ENCODE peak calls at places on chromosomes 7 and 10, in eight cellular contexts. K is left ventricle myocardium inferior, D is brain microvascular endothelial cell, Q is pancreas, X is AG04450, I is tibial nerve, E is Caco-2, C is GM23338. A is an unnamed sample.

GRCh38 chr7:44384586-44385383 is 59.4 kb upstream of the CAMK2B start:
- DNase-seq in E (no peak), C (no peak), D (no peak), I (no peak), K (no peak), X (no peak), Q (no peak), A (no peak)

GRCh38 chr10:61283066-61283465 is 170.1 kb downstream of the TMEM26 start:
- DNase-seq in X (no peak), D (no peak), K (no peak), C (no peak), I (no peak), E (no peak), Q (no peak), A (no peak)

GRCh38 chr7:54788664-54789063 is 29.7 kb upstream of the SEC61G start:
- DNase-seq in Q (no peak), D (peak), E (peak), C (peak), X (peak), I (no peak), K (no peak), A (peak)

GRCh38 chr10:100886946-100887345 is 25.8 kb upstream of the SLF2 start:
- DNase-seq in X (no peak), K (peak), C (no peak), D (no peak), I (peak), Q (no peak), E (no peak), A (no peak)

GRCh38 chr10:27779462-27779861 is 33.8 kb upstream of the MKX start:
- DNase-seq in C (no peak), X (no peak), K (no peak), D (no peak), I (no peak), Q (no peak), E (no peak), A (no peak)

GRCh38 chr10:3748484-3748883 is 36.5 kb downstream of the KLF6 start:
- DNase-seq in Q (no peak), C (no peak), K (no peak), D (no peak), E (no peak), X (no peak), I (no peak), A (no peak)

GRCh38 chr10:24438800-24439199 is 229.9 kb downstream of the KIAA1217 start:
- DNase-seq in D (no peak), X (no peak), K (no peak), Q (no peak), C (no peak), I (no peak), E (no peak), A (no peak)

GRCh38 chr7:102916426-102916825 is 3.6 kb downstream of the LRRC17 start:
- DNase-seq in D (peak), E (no peak), X (peak), C (no peak), Q (no peak), I (no peak), K (no peak), A (no peak)

GRCh38 chr10:3268025-3268424 is 95.4 kb upstream of the PITRM1 start:
- DNase-seq in Q (no peak), D (no peak), E (no peak), I (no peak), C (no peak), X (no peak), K (no peak), A (no peak)

GRCh38 chr10:132232553-132232949 is 45.8 kb downstream of the DPYSL4 start:
- DNase-seq in D (no peak), X (no peak), C (no peak), I (no peak), K (peak), E (no peak), Q (no peak), A (no peak)

GRCh38 chr10:116521424-116522305 is 24.1 kb upstream of the PNLIP start:
- DNase-seq in Q (peak), I (no peak), K (no peak), D (peak), C (peak), X (peak), E (no peak), A (peak)

GRCh38 chr7:106774768-106775551 is 90.1 kb upstream of the PIK3CG start:
- DNase-seq in X (no peak), K (no peak), C (peak), D (peak), E (peak), Q (no peak), I (no peak), A (no peak)

GRCh38 chr7:3267928-3268690 is 32.9 kb upstream of the SDK1 start:
- DNase-seq in X (peak), I (no peak), Q (no peak), K (no peak), D (peak), C (no peak), E (no peak), A (no peak)

GRCh38 chr7:126026421-126027088 is 1096.9 kb upstream of the POT1 start:
- DNase-seq in E (no peak), Q (no peak), I (no peak), X (no peak), C (peak), D (no peak), K (no peak), A (no peak)

GRCh38 chr7:48611993-48612392 is 312.4 kb upstream of the CDC14C start:
- DNase-seq in X (no peak), K (no peak), Q (no peak), C (no peak), D (peak), E (no peak), I (no peak), A (no peak)

GRCh38 chr10:74748632-74749031 is 77.8 kb upstream of the KAT6B start:
- DNase-seq in C (no peak), E (no peak), X (no peak), K (no peak), Q (no peak), I (no peak), D (no peak), A (no peak)

GRCh38 chr7:64504581-64505120 is 58.2 kb downstream of the ZNF680 start:
- DNase-seq in I (no peak), E (no peak), X (no peak), C (no peak), K (no peak), Q (no peak), D (no peak), A (no peak)

GRCh38 chr10:107809889-107810288 is 645.4 kb upstream of the SORCS1 start:
- DNase-seq in D (no peak), X (no peak), C (no peak), Q (no peak), K (no peak), I (no peak), E (no peak), A (no peak)

GRCh38 chr7:131633342-131633843 is 77.0 kb upstream of the PODXL start:
- DNase-seq in E (no peak), Q (no peak), C (no peak), K (no peak), X (no peak), I (no peak), D (peak), A (no peak)

GRCh38 chr7:46301677-46302076 is 380.6 kb upstream of the IGFBP3 start:
- DNase-seq in D (peak), K (no peak), X (no peak), C (no peak), I (no peak), Q (no peak), E (no peak), A (no peak)

GRCh38 chr10:116815641-116816415 is 33.5 kb upstream of the ENO4 start:
- DNase-seq in I (no peak), D (peak), Q (no peak), E (no peak), K (no peak), X (no peak), C (no peak), A (no peak)

GRCh38 chr7:45387837-45388236 is 186.3 kb upstream of the ADCY1 start:
- DNase-seq in I (no peak), C (no peak), K (no peak), Q (no peak), X (no peak), E (no peak), D (no peak), A (no peak)

GRCh38 chr7:16989883-16990413 is 108.2 kb upstream of the AGR3 start:
- DNase-seq in E (peak), C (no peak), I (peak), D (peak), K (peak), X (peak), Q (peak), A (peak)

GRCh38 chr7:140672382-140673062 is at the start of gene ADCK2:
- DNase-seq in D (no peak), I (no peak), K (peak), C (peak), Q (peak), X (no peak), E (peak), A (no peak)

GRCh38 chr7:33674804-33675411 is 230.4 kb upstream of the BMPER start:
- DNase-seq in K (no peak), Q (no peak), E (no peak), X (no peak), D (no peak), C (peak), I (no peak), A (no peak)

GRCh38 chr10:34624323-34625153 is 190.6 kb downstream of the PARD3 start:
- DNase-seq in K (no peak), E (no peak), I (no peak), X (no peak), D (no peak), Q (no peak), C (no peak), A (no peak)

GRCh38 chr7:29309041-29309860 is 114.7 kb downstream of the CHN2 start:
- DNase-seq in K (no peak), I (no peak), E (peak), D (no peak), C (peak), X (no peak), Q (no peak), A (no peak)

DNA sequence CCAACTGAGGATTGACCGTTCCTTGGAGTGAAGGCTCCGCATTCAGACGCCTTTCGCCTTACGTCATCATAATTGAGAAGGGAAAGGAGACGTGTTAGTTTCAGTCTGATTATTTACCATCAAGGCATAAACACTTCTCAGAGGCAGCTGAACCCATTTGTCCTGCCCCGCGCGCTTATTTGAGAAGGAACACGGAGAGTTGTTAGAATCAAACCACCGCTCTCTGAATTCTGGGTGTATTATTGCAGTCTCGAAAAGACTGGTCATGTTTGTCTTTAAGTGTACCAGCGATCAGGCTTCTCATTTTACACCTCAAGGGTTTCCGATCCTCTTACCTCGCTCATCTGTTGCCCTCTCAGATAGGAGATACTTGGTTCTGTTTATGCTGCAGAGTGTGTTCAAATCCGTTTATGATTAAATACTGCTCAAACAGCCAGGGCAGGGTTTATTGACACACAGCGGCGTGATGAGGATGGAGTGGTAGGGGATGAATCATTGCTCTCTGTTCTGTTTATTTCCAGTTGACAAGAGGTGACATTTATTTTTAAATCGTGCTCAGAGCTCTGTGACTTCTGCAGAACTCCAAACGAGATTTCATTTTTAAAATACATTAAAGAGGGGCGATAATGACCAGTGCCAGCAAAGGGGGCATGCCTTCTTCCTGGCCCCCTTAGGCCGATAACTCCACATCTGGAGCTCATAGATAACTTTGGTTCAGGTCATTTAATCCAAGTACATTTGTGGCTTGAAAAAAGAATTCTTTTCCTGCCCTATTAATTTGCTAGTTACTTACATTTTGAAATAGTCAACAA is 30.5 kb downstream of the FOXK1 start:
- DNase-seq in Q (no peak), I (no peak), X (no peak), E (no peak), K (no peak), D (peak), C (no peak), A (peak)
- H3K4me3 ChIP-seq in Q (no peak), I (no peak), X (no peak), E (no peak), K (no peak), D (no peak), C (no peak), A (no peak)

GRCh38 chr7:36360244-36360643 is 29.4 kb upstream of the ANLN start:
- DNase-seq in E (no peak), C (peak), X (no peak), Q (no peak), I (no peak), K (no peak), D (no peak), A (no peak)
- TF ChIP-seq CTCF in E (no peak), C (no peak), X (no peak), Q (no peak), I (no peak), K (no peak), D (no peak), A (no peak)

GRCh38 chr7:25659841-25660240 is 431.6 kb upstream of the NPVF start:
- DNase-seq in D (no peak), K (no peak), Q (no peak), I (no peak), E (no peak), C (no peak), X (no peak), A (no peak)
- H3K4me3 ChIP-seq in D (no peak), K (no peak), Q (no peak), I (no peak), E (no peak), C (no peak), X (no peak), A (no peak)

GRCh38 chr10:104202231-104202630 is 29.9 kb downstream of the CFAP43 start:
- DNase-seq in C (no peak), D (no peak), I (no peak), K (no peak), E (no peak), X (no peak), Q (no peak), A (no peak)

GRCh38 chr10:104201636-104202035 is 30.5 kb downstream of the CFAP43 start:
- DNase-seq in Q (no peak), I (no peak), X (no peak), E (no peak), C (no peak), K (no peak), D (no peak), A (no peak)

GRCh38 chr10:104199567-104199966 is 32.6 kb downstream of the CFAP43 start:
- DNase-seq in I (no peak), D (no peak), C (no peak), X (no peak), E (no peak), K (no peak), Q (no peak), A (no peak)

GRCh38 chr10:104193787-104194186 is 38.4 kb downstream of the CFAP43 start:
- DNase-seq in E (no peak), I (no peak), C (no peak), Q (no peak), D (no peak), X (no peak), K (no peak), A (no peak)

DNA sequence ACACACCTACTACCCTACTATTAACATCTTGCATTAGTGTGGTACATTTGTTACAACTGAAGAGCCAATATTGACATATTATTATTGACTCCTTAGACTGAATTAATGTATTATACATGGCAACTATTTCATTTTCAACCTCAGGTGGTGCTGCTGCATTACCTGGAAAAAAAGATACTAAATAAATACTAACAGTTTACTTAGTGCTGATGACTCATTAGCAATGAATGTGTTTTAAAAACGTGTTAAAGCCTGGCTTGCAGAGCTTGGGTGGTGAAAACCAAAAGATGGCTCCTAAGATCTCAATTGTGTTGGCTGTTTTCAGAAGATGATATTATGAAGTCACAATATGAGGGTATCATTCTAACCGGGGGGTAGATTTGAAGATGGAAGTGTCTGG is 34.8 kb downstream of the CFAP43 start:
- DNase-seq in Q (no peak), E (no peak), K (no peak), I (no peak), X (no peak), D (no peak), C (no peak), A (peak)
- TF ChIP-seq CTCF in Q (peak), E (no peak), K (no peak), I (no peak), X (no peak), D (no peak), C (no peak), A (peak)

GRCh38 chr7:91265693-91266066 is 1.4 kb downstream of the FZD1 start:
- DNase-seq in D (no peak), I (no peak), E (no peak), C (peak), X (no peak), Q (peak), K (no peak), A (no peak)

GRCh38 chr7:91264924-91265681 is 870 bp downstream of the FZD1 start:
- DNase-seq in C (peak), E (no peak), X (no peak), I (peak), Q (peak), D (no peak), K (peak), A (peak)

GRCh38 chr7:91266067-91266930 is 2.1 kb downstream of the FZD1 start:
- DNase-seq in I (peak), K (peak), Q (peak), X (no peak), C (peak), E (no peak), D (no peak), A (no peak)

GRCh38 chr7:91266931-91267557 is 2.8 kb downstream of the FZD1 start:
- DNase-seq in E (no peak), C (peak), X (no peak), D (no peak), Q (no peak), K (no peak), I (no peak), A (no peak)

DNA sequence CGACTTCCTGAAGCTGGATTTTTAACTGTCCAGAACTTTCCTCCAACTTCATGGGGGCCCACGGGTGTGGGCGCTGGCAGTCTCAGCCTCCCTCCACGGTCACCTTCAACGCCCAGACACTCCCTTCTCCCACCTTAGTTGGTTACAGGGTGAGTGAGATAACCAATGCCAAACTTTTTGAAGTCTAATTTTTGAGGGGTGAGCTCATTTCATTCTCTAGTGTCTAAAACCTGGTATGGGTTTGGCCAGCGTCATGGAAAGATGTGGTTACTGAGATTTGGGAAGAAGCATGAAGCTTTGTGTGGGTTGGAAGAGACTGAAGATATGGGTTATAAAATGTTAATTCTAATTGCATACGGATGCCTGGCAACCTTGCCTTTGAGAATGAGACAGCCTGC is 3.3 kb downstream of the FZD1 start:
- DNase-seq in Q (no peak), X (no peak), K (no peak), I (no peak), D (no peak), C (no peak), E (no peak), A (no peak)
- H3K4me3 ChIP-seq in Q (peak), X (peak), K (peak), I (peak), D (peak), C (peak), E (no peak), A (no peak)

A was measured in LNCaP clone FGC.